ENCODE peak calls at places on chromosomes 11 and 22, in five cellular contexts. One of them, this sample, is unnamed.
A peak's percentile ranks its signal among the peaks of the same experiment; 100 is the strongest.

GRCh38 chr11:61477734-61478148 is 30.8 kb upstream of the LRRC10B start:
- DNase-seq in lower lobe of right lung: no peak
- DNase-seq in naive thymus-derived CD4-positive, alpha-beta T cell: peak; percentile 43
- DNase-seq in pancreas: peak; percentile 50
- DNase-seq in body of pancreas: peak; percentile 53
- DNase-seq in this sample: peak; percentile 35

GRCh38 chr22:33884829-33885228 is 35.4 kb downstream of the LARGE1 start:
- DNase-seq in lower lobe of right lung: no peak
- DNase-seq in naive thymus-derived CD4-positive, alpha-beta T cell: no peak
- DNase-seq in pancreas: no peak
- DNase-seq in body of pancreas: no peak
- DNase-seq in this sample: no peak

GRCh38 chr11:112321521-112322172 is 61.0 kb upstream of the PLET1 start:
- DNase-seq in lower lobe of right lung: peak; percentile 85
- DNase-seq in naive thymus-derived CD4-positive, alpha-beta T cell: peak; percentile 18
- DNase-seq in pancreas: peak; percentile 78
- DNase-seq in body of pancreas: peak; percentile 73
- DNase-seq in this sample: no peak

GRCh38 chr11:111698852-111699559 is 67.2 kb downstream of the PPP2R1B start:
- DNase-seq in lower lobe of right lung: no peak
- DNase-seq in naive thymus-derived CD4-positive, alpha-beta T cell: no peak
- DNase-seq in pancreas: no peak
- DNase-seq in body of pancreas: no peak
- DNase-seq in this sample: no peak

GRCh38 chr11:68044898-68045351 is 6.1 kb downstream of the TCIRG1 start:
- DNase-seq in lower lobe of right lung: peak; percentile 43
- DNase-seq in naive thymus-derived CD4-positive, alpha-beta T cell: no peak
- DNase-seq in pancreas: peak; percentile 49
- DNase-seq in body of pancreas: no peak
- DNase-seq in this sample: no peak

GRCh38 chr11:50088231-50088630 is 55.6 kb downstream of the OR4C45 start:
- DNase-seq in lower lobe of right lung: no peak
- DNase-seq in naive thymus-derived CD4-positive, alpha-beta T cell: no peak
- DNase-seq in pancreas: no peak
- DNase-seq in body of pancreas: no peak
- DNase-seq in this sample: no peak

GRCh38 chr11:61700221-61700620 is 20.0 kb downstream of the DAGLA start:
- DNase-seq in lower lobe of right lung: peak; percentile 71
- DNase-seq in naive thymus-derived CD4-positive, alpha-beta T cell: no peak
- DNase-seq in pancreas: peak; percentile 82
- DNase-seq in body of pancreas: peak; percentile 66
- DNase-seq in this sample: no peak

GRCh38 chr11:64343740-64344133 is 3.7 kb downstream of the CCDC88B start:
- DNase-seq in lower lobe of right lung: no peak
- DNase-seq in naive thymus-derived CD4-positive, alpha-beta T cell: no peak
- DNase-seq in pancreas: peak; percentile 59
- DNase-seq in body of pancreas: peak; percentile 35
- DNase-seq in this sample: no peak

GRCh38 chr11:130832571-130833432 is 83.5 kb downstream of the SNX19 start:
- DNase-seq in lower lobe of right lung: no peak
- DNase-seq in naive thymus-derived CD4-positive, alpha-beta T cell: no peak
- DNase-seq in pancreas: no peak
- DNase-seq in body of pancreas: no peak
- DNase-seq in this sample: no peak

GRCh38 chr11:44950036-44950624 is 553 bp downstream of the TP53I11 start:
- DNase-seq in lower lobe of right lung: peak; percentile 65
- DNase-seq in naive thymus-derived CD4-positive, alpha-beta T cell: peak; percentile 11
- DNase-seq in pancreas: peak; percentile 55
- DNase-seq in body of pancreas: peak; percentile 56
- DNase-seq in this sample: no peak

GRCh38 chr11:90788956-90789355 is 566.1 kb upstream of the CHORDC1 start:
- DNase-seq in lower lobe of right lung: no peak
- DNase-seq in naive thymus-derived CD4-positive, alpha-beta T cell: no peak
- DNase-seq in pancreas: no peak
- DNase-seq in body of pancreas: no peak
- DNase-seq in this sample: no peak

GRCh38 chr11:107457205-107457557 is 444 bp downstream of the CWF19L2 start:
- DNase-seq in lower lobe of right lung: no peak
- DNase-seq in naive thymus-derived CD4-positive, alpha-beta T cell: no peak
- DNase-seq in pancreas: no peak
- DNase-seq in body of pancreas: no peak
- DNase-seq in this sample: peak; percentile 7

GRCh38 chr22:41620646-41621098 is at the start of gene DESI1:
- DNase-seq in lower lobe of right lung: no peak
- DNase-seq in naive thymus-derived CD4-positive, alpha-beta T cell: no peak
- DNase-seq in pancreas: no peak
- DNase-seq in body of pancreas: no peak
- DNase-seq in this sample: no peak

GRCh38 chr22:48627203-48627602 is 1200.5 kb downstream of the BRD1 start:
- DNase-seq in lower lobe of right lung: no peak
- DNase-seq in naive thymus-derived CD4-positive, alpha-beta T cell: no peak
- DNase-seq in pancreas: no peak
- DNase-seq in body of pancreas: no peak
- DNase-seq in this sample: no peak

GRCh38 chr11:6568191-6568918 is 35.1 kb downstream of the RRP8 start:
- DNase-seq in lower lobe of right lung: no peak
- DNase-seq in naive thymus-derived CD4-positive, alpha-beta T cell: no peak
- DNase-seq in pancreas: peak; percentile 87
- DNase-seq in body of pancreas: peak; percentile 86
- DNase-seq in this sample: no peak

GRCh38 chr22:44245438-44245837 is 64.7 kb downstream of the PARVG start:
- DNase-seq in lower lobe of right lung: no peak
- DNase-seq in naive thymus-derived CD4-positive, alpha-beta T cell: no peak
- DNase-seq in pancreas: no peak
- DNase-seq in body of pancreas: no peak
- DNase-seq in this sample: no peak

GRCh38 chr11:78203184-78203583 is 14.5 kb downstream of the USP35 start:
- DNase-seq in lower lobe of right lung: no peak
- DNase-seq in naive thymus-derived CD4-positive, alpha-beta T cell: peak; percentile 88
- DNase-seq in pancreas: no peak
- DNase-seq in body of pancreas: no peak
- DNase-seq in this sample: peak; percentile 58

GRCh38 chr11:45180158-45180887 is 33.9 kb downstream of the PRDM11 start:
- DNase-seq in lower lobe of right lung: peak; percentile 64
- DNase-seq in naive thymus-derived CD4-positive, alpha-beta T cell: no peak
- DNase-seq in pancreas: peak; percentile 83
- DNase-seq in body of pancreas: peak; percentile 69
- DNase-seq in this sample: no peak

GRCh38 chr11:86696004-86696403 is 23.6 kb upstream of the ME3 start:
- DNase-seq in lower lobe of right lung: no peak
- DNase-seq in naive thymus-derived CD4-positive, alpha-beta T cell: no peak
- DNase-seq in pancreas: no peak
- DNase-seq in body of pancreas: no peak
- DNase-seq in this sample: no peak

GRCh38 chr11:120702656-120703055 is 191.1 kb downstream of the GRIK4 start:
- DNase-seq in lower lobe of right lung: no peak
- DNase-seq in naive thymus-derived CD4-positive, alpha-beta T cell: no peak
- DNase-seq in pancreas: no peak
- DNase-seq in body of pancreas: no peak
- DNase-seq in this sample: no peak

GRCh38 chr11:94664336-94664735 is 97.2 kb downstream of the PIWIL4 start:
- DNase-seq in lower lobe of right lung: no peak
- DNase-seq in naive thymus-derived CD4-positive, alpha-beta T cell: no peak
- DNase-seq in pancreas: no peak
- DNase-seq in body of pancreas: no peak
- DNase-seq in this sample: no peak

GRCh38 chr11:64136767-64137166 is 29.1 kb downstream of the MACROD1 start:
- DNase-seq in lower lobe of right lung: no peak
- DNase-seq in naive thymus-derived CD4-positive, alpha-beta T cell: no peak
- DNase-seq in pancreas: no peak
- DNase-seq in body of pancreas: no peak
- DNase-seq in this sample: no peak

GRCh38 chr22:25197335-25197734 is 2.3 kb upstream of the CRYBB3 start:
- DNase-seq in lower lobe of right lung: no peak
- DNase-seq in naive thymus-derived CD4-positive, alpha-beta T cell: no peak
- DNase-seq in pancreas: no peak
- DNase-seq in body of pancreas: no peak
- DNase-seq in this sample: no peak

GRCh38 chr11:396511-396947 is 2.5 kb downstream of the PKP3 start:
- DNase-seq in lower lobe of right lung: peak; percentile 47
- DNase-seq in naive thymus-derived CD4-positive, alpha-beta T cell: no peak
- DNase-seq in pancreas: peak; percentile 30
- DNase-seq in body of pancreas: no peak
- DNase-seq in this sample: no peak

GRCh38 chr22:31288496-31289235 is 3.6 kb downstream of the PIK3IP1 start:
- DNase-seq in lower lobe of right lung: no peak
- DNase-seq in naive thymus-derived CD4-positive, alpha-beta T cell: peak; percentile 18
- DNase-seq in pancreas: no peak
- DNase-seq in body of pancreas: no peak
- DNase-seq in this sample: no peak

GRCh38 chr22:31289335-31289734 is 3.0 kb downstream of the PIK3IP1 start:
- DNase-seq in lower lobe of right lung: no peak
- DNase-seq in naive thymus-derived CD4-positive, alpha-beta T cell: no peak
- DNase-seq in pancreas: no peak
- DNase-seq in body of pancreas: no peak
- DNase-seq in this sample: no peak

GRCh38 chr22:31291403-31291715 is 929 bp downstream of the PIK3IP1 start:
- DNase-seq in lower lobe of right lung: no peak
- DNase-seq in naive thymus-derived CD4-positive, alpha-beta T cell: no peak
- DNase-seq in pancreas: no peak
- DNase-seq in body of pancreas: no peak
- DNase-seq in this sample: no peak

GRCh38 chr22:31291716-31292644 is at the start of gene PIK3IP1:
- DNase-seq in lower lobe of right lung: peak; percentile 90
- DNase-seq in naive thymus-derived CD4-positive, alpha-beta T cell: peak; percentile 92
- DNase-seq in pancreas: peak; percentile 86
- DNase-seq in body of pancreas: peak; percentile 91
- DNase-seq in this sample: peak; percentile 93

GRCh38 chr22:31290494-31291402 is 1.5 kb downstream of the PIK3IP1 start:
- DNase-seq in lower lobe of right lung: peak; percentile 99
- DNase-seq in naive thymus-derived CD4-positive, alpha-beta T cell: peak; percentile 97
- DNase-seq in pancreas: peak; percentile 93
- DNase-seq in body of pancreas: peak; percentile 94
- DNase-seq in this sample: peak; percentile 95
- H3K4me1 ChIP-seq in lower lobe of right lung: peaks cover 77% of the 10 kb centered on the region
- H3K4me1 ChIP-seq in naive thymus-derived CD4-positive, alpha-beta T cell: peaks cover 54% of the 10 kb centered on the region
- H3K4me1 ChIP-seq in pancreas: peaks cover 17% of the 10 kb centered on the region
- H3K4me1 ChIP-seq in body of pancreas: peaks cover 33% of the 10 kb centered on the region
- H3K4me1 ChIP-seq in this sample: peaks cover 55% of the 10 kb centered on the region

GRCh38 chr11:13117344-13117743 is 108.2 kb downstream of the RASSF10 start:
- DNase-seq in lower lobe of right lung: no peak
- DNase-seq in naive thymus-derived CD4-positive, alpha-beta T cell: no peak
- DNase-seq in pancreas: no peak
- DNase-seq in body of pancreas: no peak
- DNase-seq in this sample: no peak

GRCh38 chr11:13111813-13112130 is 102.7 kb downstream of the RASSF10 start:
- DNase-seq in lower lobe of right lung: no peak
- DNase-seq in naive thymus-derived CD4-positive, alpha-beta T cell: no peak
- DNase-seq in pancreas: no peak
- DNase-seq in body of pancreas: no peak
- DNase-seq in this sample: no peak

GRCh38 chr11:13116491-13116890 is 107.4 kb downstream of the RASSF10 start:
- DNase-seq in lower lobe of right lung: no peak
- DNase-seq in naive thymus-derived CD4-positive, alpha-beta T cell: no peak
- DNase-seq in pancreas: no peak
- DNase-seq in body of pancreas: no peak
- DNase-seq in this sample: no peak

GRCh38 chr11:13118194-13118593 is 109.1 kb downstream of the RASSF10 start:
- DNase-seq in lower lobe of right lung: no peak
- DNase-seq in naive thymus-derived CD4-positive, alpha-beta T cell: no peak
- DNase-seq in pancreas: no peak
- DNase-seq in body of pancreas: no peak
- DNase-seq in this sample: no peak

DNA sequence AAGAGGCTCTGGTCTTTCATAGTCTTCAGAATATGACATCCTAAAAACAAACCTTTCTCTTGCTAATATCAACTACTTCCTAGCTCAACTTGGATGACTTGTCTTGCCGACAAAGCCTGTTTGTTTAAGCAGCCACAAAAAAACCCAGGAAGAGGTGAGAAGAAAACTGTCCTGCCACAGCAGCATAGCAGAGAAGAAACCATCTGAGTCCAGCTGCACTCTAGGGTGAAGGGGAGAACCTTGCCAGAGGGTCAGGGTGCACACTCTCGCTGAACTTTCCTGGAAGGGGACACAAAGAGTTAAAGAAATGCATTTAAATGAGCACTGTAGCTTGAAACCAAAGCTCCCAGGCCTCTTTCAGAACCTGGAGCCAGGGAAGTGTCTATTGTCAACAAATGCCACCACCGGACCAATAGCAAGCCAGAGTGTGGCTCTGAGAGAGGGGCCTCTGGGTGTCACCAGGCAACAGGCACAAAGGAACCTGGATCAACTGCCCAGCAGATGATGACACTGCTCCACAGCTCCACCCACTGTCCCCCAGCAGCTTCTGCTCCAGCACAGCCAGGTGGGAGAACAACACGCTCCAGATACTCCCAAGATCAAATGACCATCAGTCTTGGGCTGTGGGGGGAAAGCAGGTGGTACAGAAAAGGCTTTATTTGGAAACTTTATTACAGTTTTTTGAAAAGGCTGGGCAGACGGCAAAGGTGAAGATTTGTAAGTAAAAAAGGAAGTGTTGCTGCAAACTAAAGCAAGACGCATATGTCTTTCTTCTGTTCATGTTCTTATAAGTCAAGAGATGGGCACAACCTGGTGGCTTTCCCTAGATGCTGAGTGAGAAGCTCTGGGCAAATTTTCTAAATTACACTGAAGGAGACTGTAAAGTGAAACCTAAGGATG is 105.7 kb downstream of the RASSF10 start:
- DNase-seq in lower lobe of right lung: peak; percentile 48
- DNase-seq in naive thymus-derived CD4-positive, alpha-beta T cell: no peak
- DNase-seq in pancreas: peak; percentile 33
- DNase-seq in body of pancreas: peak; percentile 30
- DNase-seq in this sample: no peak
- H3K4me1 ChIP-seq in lower lobe of right lung: no peaks in the 10 kb centered on the region
- H3K4me1 ChIP-seq in naive thymus-derived CD4-positive, alpha-beta T cell: no peaks in the 10 kb centered on the region
- H3K4me1 ChIP-seq in pancreas: no peaks in the 10 kb centered on the region
- H3K4me1 ChIP-seq in body of pancreas: no peaks in the 10 kb centered on the region
- H3K4me1 ChIP-seq in this sample: no peaks in the 10 kb centered on the region

GRCh38 chr22:28911777-28912669 is 28.7 kb downstream of the ZNRF3 start:
- DNase-seq in lower lobe of right lung: no peak
- DNase-seq in naive thymus-derived CD4-positive, alpha-beta T cell: no peak
- DNase-seq in pancreas: no peak
- DNase-seq in body of pancreas: no peak
- DNase-seq in this sample: no peak
- H3K4me1 ChIP-seq in lower lobe of right lung: peaks cover 68% of the 10 kb centered on the region
- H3K4me1 ChIP-seq in naive thymus-derived CD4-positive, alpha-beta T cell: no peaks in the 10 kb centered on the region
- H3K4me1 ChIP-seq in pancreas: peaks cover 29% of the 10 kb centered on the region
- H3K4me1 ChIP-seq in body of pancreas: peaks cover 45% of the 10 kb centered on the region
- H3K4me1 ChIP-seq in this sample: no peaks in the 10 kb centered on the region

DNA sequence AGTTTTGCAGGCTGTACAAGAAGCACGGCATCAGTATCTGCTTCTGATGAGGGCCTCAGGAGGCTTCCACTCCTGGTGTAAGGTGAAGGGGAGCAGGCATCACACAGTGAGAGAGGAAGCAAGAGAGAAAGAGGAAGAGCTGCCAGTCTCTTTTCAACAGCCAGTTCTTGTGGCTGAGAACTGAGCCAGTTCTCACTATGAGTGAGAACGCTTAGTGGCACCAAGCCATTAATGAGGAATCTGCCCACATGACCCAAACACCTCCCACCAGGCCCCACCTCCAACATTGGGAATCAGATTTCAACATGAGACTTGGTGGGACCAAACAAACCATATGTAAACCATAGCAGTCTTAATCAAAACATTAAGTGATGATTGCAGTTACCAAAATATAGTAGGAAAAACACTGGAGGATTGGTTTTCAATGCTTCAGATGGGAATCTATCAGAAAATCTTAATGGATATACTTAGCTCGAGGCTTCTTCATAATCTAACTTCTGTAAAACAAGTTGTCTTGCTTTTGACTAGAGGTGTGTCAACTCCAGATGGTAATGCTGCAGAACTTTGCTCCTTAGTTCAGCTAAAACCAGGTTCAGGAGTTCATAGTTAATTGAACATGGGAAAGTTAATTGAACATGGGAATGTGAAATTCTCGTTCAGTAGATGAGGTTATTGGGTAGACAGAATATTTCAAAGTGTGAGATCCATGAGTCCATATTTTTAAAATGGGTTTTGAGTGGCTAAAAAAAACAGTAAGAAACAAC is 12.2 kb downstream of the FAR1 start:
- DNase-seq in lower lobe of right lung: no peak
- DNase-seq in naive thymus-derived CD4-positive, alpha-beta T cell: no peak
- DNase-seq in pancreas: no peak
- DNase-seq in body of pancreas: no peak
- DNase-seq in this sample: no peak
- H3K4me1 ChIP-seq in lower lobe of right lung: peaks cover 42% of the 10 kb centered on the region
- H3K4me1 ChIP-seq in naive thymus-derived CD4-positive, alpha-beta T cell: no peaks in the 10 kb centered on the region
- H3K4me1 ChIP-seq in pancreas: peaks cover 21% of the 10 kb centered on the region
- H3K4me1 ChIP-seq in body of pancreas: peaks cover 19% of the 10 kb centered on the region
- H3K4me1 ChIP-seq in this sample: no peaks in the 10 kb centered on the region

This sample was measured in CD8-positive, alpha-beta T cell.